ENCODE peak calls at places on chromosomes 7 and 10, in nine cellular contexts. One of them, this sample, is unnamed.

GRCh38 chr7:128774921-128775320 is 673 bp downstream of the OPN1SW start:
- DNase-seq in ELR: no peak
- DNase-seq in H9: no peak
- DNase-seq in nephron progenitor cell: no peak
- DNase-seq in adrenal gland: no peak
- DNase-seq in SW480: no peak
- DNase-seq in CD4-positive, alpha-beta T cell: no peak
- DNase-seq in Right ventricle myocardium superior: no peak
- DNase-seq in lower lobe of right lung: no peak
- DNase-seq in this sample: no peak

GRCh38 chr10:49007128-49007527 is 67.5 kb upstream of the LRRC18 start:
- DNase-seq in ELR: no peak
- DNase-seq in H9: no peak
- DNase-seq in nephron progenitor cell: no peak
- DNase-seq in adrenal gland: no peak
- DNase-seq in SW480: no peak
- DNase-seq in CD4-positive, alpha-beta T cell: no peak
- DNase-seq in Right ventricle myocardium superior: no peak
- DNase-seq in lower lobe of right lung: no peak
- DNase-seq in this sample: no peak

GRCh38 chr7:94656658-94656924 is 658 bp upstream of the SGCE start:
- DNase-seq in ELR: no peak
- DNase-seq in H9: no peak
- DNase-seq in nephron progenitor cell: no peak
- DNase-seq in adrenal gland: no peak
- DNase-seq in SW480: no peak
- DNase-seq in CD4-positive, alpha-beta T cell: no peak
- DNase-seq in Right ventricle myocardium superior: no peak
- DNase-seq in lower lobe of right lung: no peak
- DNase-seq in this sample: no peak

GRCh38 chr7:147578196-147578595 is 1012.4 kb upstream of the C7orf33 start:
- DNase-seq in ELR: peak; percentile 37
- DNase-seq in H9: no peak
- DNase-seq in nephron progenitor cell: no peak
- DNase-seq in adrenal gland: no peak
- DNase-seq in SW480: no peak
- DNase-seq in CD4-positive, alpha-beta T cell: no peak
- DNase-seq in Right ventricle myocardium superior: no peak
- DNase-seq in lower lobe of right lung: no peak
- DNase-seq in this sample: no peak

GRCh38 chr7:153404781-153405279 is 645.3 kb downstream of the ACTR3B start:
- DNase-seq in ELR: no peak
- DNase-seq in H9: no peak
- DNase-seq in nephron progenitor cell: no peak
- DNase-seq in adrenal gland: no peak
- DNase-seq in SW480: no peak
- DNase-seq in CD4-positive, alpha-beta T cell: no peak
- DNase-seq in Right ventricle myocardium superior: no peak
- DNase-seq in lower lobe of right lung: no peak
- DNase-seq in this sample: no peak

GRCh38 chr10:20004087-20004523 is 187.9 kb downstream of the PLXDC2 start:
- DNase-seq in ELR: no peak
- DNase-seq in H9: no peak
- DNase-seq in nephron progenitor cell: no peak
- DNase-seq in adrenal gland: peak; percentile 52
- DNase-seq in SW480: no peak
- DNase-seq in CD4-positive, alpha-beta T cell: no peak
- DNase-seq in Right ventricle myocardium superior: peak; percentile 78
- DNase-seq in lower lobe of right lung: peak; percentile 72
- DNase-seq in this sample: peak; percentile 80

GRCh38 chr7:102063736-102064135 is 222.9 kb upstream of the SH2B2 start:
- DNase-seq in ELR: peak; percentile 91
- DNase-seq in H9: peak; percentile 80
- DNase-seq in nephron progenitor cell: peak; percentile 31
- DNase-seq in adrenal gland: no peak
- DNase-seq in SW480: peak; percentile 46
- DNase-seq in CD4-positive, alpha-beta T cell: no peak
- DNase-seq in Right ventricle myocardium superior: no peak
- DNase-seq in lower lobe of right lung: peak; percentile 56
- DNase-seq in this sample: peak; percentile 56

GRCh38 chr7:104926189-104926904 is 87.7 kb upstream of the KMT2E start:
- DNase-seq in ELR: no peak
- DNase-seq in H9: no peak
- DNase-seq in nephron progenitor cell: no peak
- DNase-seq in adrenal gland: no peak
- DNase-seq in SW480: no peak
- DNase-seq in CD4-positive, alpha-beta T cell: no peak
- DNase-seq in Right ventricle myocardium superior: no peak
- DNase-seq in lower lobe of right lung: no peak
- DNase-seq in this sample: no peak

GRCh38 chr10:29546773-29547313 is 87.9 kb downstream of the SVIL start:
- DNase-seq in ELR: no peak
- DNase-seq in H9: no peak
- DNase-seq in nephron progenitor cell: no peak
- DNase-seq in adrenal gland: no peak
- DNase-seq in SW480: no peak
- DNase-seq in CD4-positive, alpha-beta T cell: no peak
- DNase-seq in Right ventricle myocardium superior: no peak
- DNase-seq in lower lobe of right lung: no peak
- DNase-seq in this sample: no peak

GRCh38 chr7:47523401-47523800 is 58.5 kb downstream of the TNS3 start:
- DNase-seq in ELR: no peak
- DNase-seq in H9: no peak
- DNase-seq in nephron progenitor cell: no peak
- DNase-seq in adrenal gland: no peak
- DNase-seq in SW480: no peak
- DNase-seq in CD4-positive, alpha-beta T cell: no peak
- DNase-seq in Right ventricle myocardium superior: no peak
- DNase-seq in lower lobe of right lung: no peak
- DNase-seq in this sample: no peak

This sample was measured in right cardiac atrium.